ENCODE peak calls at places on chromosomes 7 and 10, in ten cellular contexts. K is nephron progenitor cell, O is astrocyte of the spinal cord, U is astrocyte of the cerebellum, Y is HFF-Myc, A is MCF 10A, N is A549, T is psoas muscle, E is suprapubic skin, P is GM12878. Q is an unnamed sample.

GRCh38 chr10:71713135-71714040 is 6.2 kb downstream of the C10orf105 start:
- DNase-seq in K (no peak), O (peak; percentile 43), U (no peak), Y (no peak), A (peak; percentile 97), N (no peak), T (peak; percentile 89), E (peak; percentile 95), P (no peak), Q (no peak)

GRCh38 chr7:50502001-50502684 is 52.0 kb upstream of the FIGNL1 start:
- DNase-seq in K (no peak), O (peak; percentile 95), U (peak; percentile 87), Y (peak; percentile 43), A (peak; percentile 95), N (no peak), T (peak; percentile 94), E (peak; percentile 78), P (no peak), Q (no peak)

GRCh38 chr7:131548371-131548770 is 8.1 kb downstream of the PODXL start:
- DNase-seq in K (no peak), O (no peak), U (no peak), Y (no peak), A (no peak), N (no peak), T (no peak), E (no peak), P (no peak), Q (no peak)

GRCh38 chr10:2334542-2334941 is 597.2 kb upstream of the ADARB2 start:
- DNase-seq in K (no peak), O (no peak), U (no peak), Y (no peak), A (no peak), N (no peak), T (no peak), E (no peak), P (no peak), Q (no peak)

GRCh38 chr10:73058057-73058591 is 38.5 kb downstream of the P4HA1 start:
- DNase-seq in K (no peak), O (no peak), U (no peak), Y (no peak), A (no peak), N (no peak), T (no peak), E (no peak), P (no peak), Q (no peak)

GRCh38 chr7:38541440-38541839 is 89.7 kb downstream of the AMPH start:
- DNase-seq in K (no peak), O (no peak), U (no peak), Y (no peak), A (no peak), N (no peak), T (no peak), E (no peak), P (no peak), Q (no peak)

GRCh38 chr7:100864263-100864845 is 2.8 kb upstream of the TRIP6 start:
- DNase-seq in K (no peak), O (no peak), U (no peak), Y (no peak), A (no peak), N (no peak), T (peak; percentile 6), E (no peak), P (no peak), Q (no peak)

GRCh38 chr7:39431242-39431641 is 135.0 kb upstream of the YAE1 start:
- DNase-seq in K (no peak), O (no peak), U (no peak), Y (no peak), A (no peak), N (no peak), T (no peak), E (no peak), P (no peak), Q (no peak)

DNA sequence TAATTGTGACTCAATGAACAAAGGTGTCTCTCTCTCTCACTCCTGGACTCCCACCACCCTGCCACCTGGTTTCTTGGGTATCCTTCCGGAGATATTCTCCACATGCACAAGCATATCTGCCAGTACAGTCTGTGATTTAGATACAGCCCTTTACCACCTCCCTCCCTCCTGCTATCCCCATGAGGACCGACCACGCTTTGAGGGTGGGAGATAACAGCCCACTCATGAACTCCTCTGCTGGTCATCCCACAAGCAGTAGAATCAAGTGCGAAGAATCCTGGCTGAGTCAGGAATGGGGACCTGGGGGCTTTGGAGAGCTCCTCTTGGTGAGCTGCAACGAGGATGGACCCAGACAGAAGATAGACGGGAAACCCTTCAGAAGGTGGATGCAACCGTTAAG is 28.2 kb upstream of the MXI1 start:
- DNase-seq in K (no peak), O (no peak), U (no peak), Y (no peak), A (no peak), N (no peak), T (no peak), E (no peak), P (no peak), Q (no peak)
- TF ChIP-seq CTCF in K (no peak), O (no peak), U (no peak), Y (no peak), A (no peak), N (no peak), T (no peak), E (no peak), P (no peak), Q (no peak)

GRCh38 chr7:106430535-106431455 is 146.0 kb upstream of the NAMPT start:
- DNase-seq in K (no peak), O (no peak), U (no peak), Y (no peak), A (no peak), N (no peak), T (no peak), E (no peak), P (no peak), Q (no peak)
- TF ChIP-seq CTCF in K (no peak), O (no peak), U (no peak), Y (no peak), A (no peak), N (no peak), T (no peak), E (no peak), P (no peak), Q (no peak)

GRCh38 chr7:31056775-31057346 is 4.8 kb downstream of the ADCYAP1R1 start:
- DNase-seq in K (no peak), O (no peak), U (no peak), Y (no peak), A (peak; percentile 33), N (no peak), T (no peak), E (no peak), P (no peak), Q (no peak)
- TF ChIP-seq CTCF in K (no peak), O (no peak), U (no peak), Y (peak; percentile 16), A (peak; percentile 8), N (peak; percentile 16), T (no peak), E (no peak), P (no peak), Q (no peak)

GRCh38 chr7:28466885-28467284 is 54.6 kb downstream of the CREB5 start:
- DNase-seq in K (no peak), O (no peak), U (no peak), Y (no peak), A (no peak), N (no peak), T (no peak), E (no peak), P (no peak), Q (no peak)
- TF ChIP-seq CTCF in K (no peak), O (no peak), U (no peak), Y (no peak), A (no peak), N (no peak), T (no peak), E (no peak), P (no peak), Q (no peak)

DNA sequence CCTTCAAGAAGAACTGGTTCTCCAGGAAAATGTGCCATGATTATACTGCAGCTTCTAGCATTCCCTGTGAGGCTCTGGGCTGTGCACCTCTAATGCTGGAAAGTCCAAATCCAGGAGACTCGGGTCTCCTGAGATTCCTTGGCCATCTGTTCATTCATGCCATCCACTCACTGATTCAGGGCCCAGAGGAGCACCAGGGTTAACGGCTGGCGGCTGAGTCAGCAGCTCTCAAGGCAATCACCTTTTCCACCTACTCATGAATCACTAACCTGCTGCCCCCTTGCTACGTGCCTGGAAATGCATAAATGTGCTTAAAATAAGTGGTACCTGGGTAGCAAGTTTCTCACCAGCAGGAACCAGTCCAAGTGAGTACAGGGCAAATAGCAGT is 132.7 kb downstream of the KCNMA1 start:
- DNase-seq in K (no peak), O (peak; percentile 47), U (no peak), Y (no peak), A (peak; percentile 77), N (peak; percentile 49), T (no peak), E (no peak), P (no peak), Q (no peak)
- TF ChIP-seq CTCF in K (no peak), O (peak; percentile 10), U (peak; percentile 8), Y (no peak), A (peak; percentile 24), N (peak; percentile 22), T (no peak), E (no peak), P (no peak), Q (no peak)

GRCh38 chr7:7433736-7434260 is 101.9 kb downstream of the COL28A1 start:
- DNase-seq in K (no peak), O (no peak), U (no peak), Y (no peak), A (no peak), N (no peak), T (no peak), E (no peak), P (no peak), Q (no peak)

GRCh38 chr7:7439564-7439963 is 96.1 kb downstream of the COL28A1 start:
- DNase-seq in K (no peak), O (no peak), U (no peak), Y (no peak), A (no peak), N (no peak), T (no peak), E (no peak), P (no peak), Q (no peak)

GRCh38 chr7:7434379-7434778 is 101.3 kb downstream of the COL28A1 start:
- DNase-seq in K (no peak), O (no peak), U (no peak), Y (no peak), A (no peak), N (no peak), T (no peak), E (no peak), P (no peak), Q (no peak)

GRCh38 chr7:7435978-7436377 is 99.7 kb downstream of the COL28A1 start:
- DNase-seq in K (no peak), O (no peak), U (no peak), Y (no peak), A (no peak), N (no peak), T (no peak), E (no peak), P (no peak), Q (no peak)

DNA sequence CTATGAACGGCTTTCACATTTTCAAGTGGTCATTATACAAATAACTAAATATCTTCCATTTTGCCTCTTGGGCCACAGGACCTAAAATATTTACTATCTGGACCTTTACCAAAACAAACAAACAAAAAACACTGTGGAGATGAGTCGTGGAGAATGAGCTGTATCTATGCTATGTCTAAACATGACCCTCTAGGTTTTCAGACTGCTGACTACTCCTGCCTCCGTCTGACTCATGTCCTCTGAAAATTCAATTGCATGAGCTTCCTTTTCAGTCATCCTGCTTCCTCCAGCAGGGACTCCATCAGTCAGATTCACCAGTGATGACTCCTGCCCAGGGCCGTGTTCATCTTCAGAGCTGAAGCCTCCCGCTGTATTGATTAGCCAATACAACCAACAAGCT is 96.8 kb downstream of the COL28A1 start:
- DNase-seq in K (no peak), O (peak; percentile 96), U (peak; percentile 53), Y (peak; percentile 94), A (peak; percentile 95), N (peak; percentile 78), T (no peak), E (no peak), P (no peak), Q (no peak)
- TF ChIP-seq CTCF in K (no peak), O (no peak), U (no peak), Y (no peak), A (no peak), N (no peak), T (no peak), E (no peak), P (no peak), Q (no peak)

Q was measured in neural crest cell.